ENCODE peak calls at places on chromosomes 7 and 10, in ten cellular contexts. Z, V, H, L, F, D, I, W, Q and Y are unnamed samples.

GRCh38 chr7:112420236-112420945 is 29.9 kb upstream of the IFRD1 start:
- DNase-seq in Z (no peak), V (no peak), H (no peak), L (no peak), F (peak), D (no peak), I (no peak), W (no peak), Q (no peak), Y (no peak)

GRCh38 chr7:118153551-118154177 is 30.3 kb upstream of the LSM8 start:
- DNase-seq in Z (peak), V (no peak), H (no peak), L (no peak), F (peak), D (no peak), I (no peak), W (peak), Q (no peak), Y (peak)

GRCh38 chr10:50421026-50421719 is 169.9 kb upstream of the ASAH2 start:
- DNase-seq in Z (no peak), V (no peak), H (no peak), L (peak), F (peak), D (peak), I (no peak), W (peak), Q (peak), Y (no peak)

GRCh38 chr10:9096288-9096687 is 1041.8 kb downstream of the GATA3 start:
- DNase-seq in Z (no peak), V (no peak), H (no peak), L (no peak), F (no peak), D (no peak), I (no peak), W (no peak), Q (no peak), Y (no peak)

GRCh38 chr7:112079671-112080070 is 126.5 kb downstream of the DOCK4 start:
- DNase-seq in Z (no peak), V (no peak), H (no peak), L (no peak), F (peak), D (no peak), I (no peak), W (no peak), Q (no peak), Y (no peak)

GRCh38 chr10:112775892-112776679 is 174.0 kb upstream of the TCF7L2 start:
- DNase-seq in Z (no peak), V (no peak), H (no peak), L (no peak), F (no peak), D (no peak), I (no peak), W (no peak), Q (no peak), Y (no peak)

GRCh38 chr10:45403151-45403550 is 29.1 kb downstream of the ALOX5 start:
- DNase-seq in Z (no peak), V (no peak), H (no peak), L (no peak), F (peak), D (no peak), I (no peak), W (peak), Q (no peak), Y (no peak)

GRCh38 chr7:69847921-69848612 is 249.8 kb downstream of the AUTS2 start:
- DNase-seq in Z (no peak), V (no peak), H (no peak), L (no peak), F (no peak), D (no peak), I (no peak), W (no peak), Q (no peak), Y (no peak)

GRCh38 chr10:103739039-103739764 is 116.2 kb downstream of the SH3PXD2A start:
- DNase-seq in Z (no peak), V (peak), H (no peak), L (no peak), F (peak), D (no peak), I (peak), W (no peak), Q (no peak), Y (no peak)

GRCh38 chr7:1558181-1558811 is 2.3 kb upstream of the TMEM184A start:
- DNase-seq in Z (no peak), V (no peak), H (no peak), L (peak), F (no peak), D (no peak), I (no peak), W (peak), Q (no peak), Y (no peak)

GRCh38 chr10:70747192-70747965 is 37.8 kb downstream of the TBATA start:
- DNase-seq in Z (no peak), V (no peak), H (peak), L (no peak), F (no peak), D (no peak), I (no peak), W (no peak), Q (no peak), Y (no peak)

GRCh38 chr7:651032-651728 is 75.3 kb upstream of the DNAAF5 start:
- DNase-seq in Z (no peak), V (no peak), H (no peak), L (no peak), F (no peak), D (no peak), I (no peak), W (no peak), Q (no peak), Y (no peak)

GRCh38 chr10:70582793-70583700 is 19.5 kb downstream of the PRF1 start:
- DNase-seq in Z (no peak), V (no peak), H (no peak), L (no peak), F (no peak), D (no peak), I (no peak), W (no peak), Q (no peak), Y (no peak)

GRCh38 chr10:45555789-45556188 is 116.8 kb downstream of the ZFAND4 start:
- DNase-seq in Z (no peak), V (no peak), H (no peak), L (no peak), F (peak), D (no peak), I (no peak), W (no peak), Q (no peak), Y (no peak)

GRCh38 chr7:82234457-82235049 is 209.0 kb downstream of the CACNA2D1 start:
- DNase-seq in Z (peak), V (no peak), H (no peak), L (no peak), F (peak), D (no peak), I (no peak), W (peak), Q (no peak), Y (no peak)

GRCh38 chr10:81915517-81915916 is 40.5 kb downstream of the NRG3 start:
- DNase-seq in Z (no peak), V (no peak), H (no peak), L (no peak), F (no peak), D (no peak), I (no peak), W (no peak), Q (no peak), Y (no peak)

GRCh38 chr7:25134360-25135010 is 9.4 kb upstream of the CYCS start:
- DNase-seq in Z (no peak), V (no peak), H (no peak), L (no peak), F (peak), D (no peak), I (no peak), W (no peak), Q (no peak), Y (no peak)

DNA sequence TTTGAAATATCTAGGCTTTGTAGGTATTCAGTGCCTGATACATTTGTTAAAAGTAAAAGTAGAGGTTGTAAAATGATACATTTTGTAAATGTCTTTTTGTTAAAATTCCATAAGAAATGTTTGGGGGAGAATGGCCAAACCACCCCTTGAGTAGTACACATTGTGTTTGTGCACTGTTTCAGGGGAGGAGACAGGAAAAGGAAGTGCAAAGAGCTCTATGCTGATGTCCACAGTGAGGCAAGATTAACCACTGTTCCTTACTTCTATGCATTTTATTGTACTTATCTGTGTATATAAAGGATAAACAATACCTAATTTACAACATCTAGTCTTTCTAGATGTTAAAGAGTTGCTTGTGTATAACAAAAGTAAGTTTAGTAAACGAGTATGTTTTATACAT is 7.4 kb upstream of the CYCS start:
- DNase-seq in Z (no peak), V (no peak), H (no peak), L (no peak), F (no peak), D (no peak), I (no peak), W (no peak), Q (no peak), Y (no peak)
- H3K4me3 ChIP-seq in Z (no peak), V (no peak), H (no peak), L (no peak), F (no peak), D (no peak), I (no peak), W (no peak), Q (no peak), Y (no peak)

DNA sequence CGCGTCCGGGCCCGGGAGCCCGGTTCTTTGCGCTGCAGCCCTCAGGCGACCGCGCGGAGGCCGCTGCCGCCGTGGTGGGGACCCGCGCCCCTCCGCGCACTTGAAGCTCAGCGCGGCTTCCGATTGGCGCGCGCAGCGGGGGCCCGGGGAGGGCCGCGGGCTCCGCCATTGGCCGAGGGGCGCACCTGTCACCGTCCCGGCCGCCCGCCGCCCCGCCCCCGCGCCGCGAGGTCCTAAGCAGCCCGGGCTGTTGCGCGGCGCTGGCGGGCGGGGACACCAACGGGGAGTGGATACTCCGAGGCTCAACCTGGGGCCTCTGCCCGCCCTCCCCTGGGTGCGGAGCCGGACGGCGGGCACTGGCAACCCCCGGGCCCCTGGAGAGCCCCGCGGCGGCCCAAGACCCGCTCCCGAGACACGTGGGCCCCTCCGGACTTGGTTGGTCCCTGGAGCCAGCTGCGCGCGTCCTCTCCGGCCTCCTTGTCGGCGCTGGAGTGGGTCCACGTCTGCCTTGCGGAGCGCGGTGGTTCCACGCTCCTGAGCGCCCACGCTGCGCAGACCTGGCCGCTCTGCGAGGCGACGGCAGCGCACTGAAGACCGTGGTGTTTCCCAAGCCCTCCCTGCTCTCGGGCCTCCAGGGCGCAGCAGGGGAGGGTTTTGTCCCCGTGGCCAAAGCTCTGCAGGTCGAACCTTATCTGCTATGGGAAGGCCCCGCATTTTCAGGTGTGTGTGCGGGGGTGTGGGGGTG is at the start of gene MNX1:
- DNase-seq in Z (peak), V (no peak), H (peak), L (peak), F (no peak), D (peak), I (no peak), W (peak), Q (no peak), Y (no peak)
- TF ChIP-seq POLR2A in Z (no peak), V (no peak), H (no peak), L (no peak), F (no peak), D (no peak), I (no peak), W (peak), Q (peak), Y (no peak)

GRCh38 chr7:55550010-55550409 is 22.3 kb downstream of the VOPP1 start:
- DNase-seq in Z (peak), V (no peak), H (no peak), L (no peak), F (no peak), D (no peak), I (no peak), W (peak), Q (no peak), Y (no peak)
- H3K4me3 ChIP-seq in Z (peak), V (no peak), H (no peak), L (no peak), F (no peak), D (no peak), I (no peak), W (no peak), Q (peak), Y (no peak)

DNA sequence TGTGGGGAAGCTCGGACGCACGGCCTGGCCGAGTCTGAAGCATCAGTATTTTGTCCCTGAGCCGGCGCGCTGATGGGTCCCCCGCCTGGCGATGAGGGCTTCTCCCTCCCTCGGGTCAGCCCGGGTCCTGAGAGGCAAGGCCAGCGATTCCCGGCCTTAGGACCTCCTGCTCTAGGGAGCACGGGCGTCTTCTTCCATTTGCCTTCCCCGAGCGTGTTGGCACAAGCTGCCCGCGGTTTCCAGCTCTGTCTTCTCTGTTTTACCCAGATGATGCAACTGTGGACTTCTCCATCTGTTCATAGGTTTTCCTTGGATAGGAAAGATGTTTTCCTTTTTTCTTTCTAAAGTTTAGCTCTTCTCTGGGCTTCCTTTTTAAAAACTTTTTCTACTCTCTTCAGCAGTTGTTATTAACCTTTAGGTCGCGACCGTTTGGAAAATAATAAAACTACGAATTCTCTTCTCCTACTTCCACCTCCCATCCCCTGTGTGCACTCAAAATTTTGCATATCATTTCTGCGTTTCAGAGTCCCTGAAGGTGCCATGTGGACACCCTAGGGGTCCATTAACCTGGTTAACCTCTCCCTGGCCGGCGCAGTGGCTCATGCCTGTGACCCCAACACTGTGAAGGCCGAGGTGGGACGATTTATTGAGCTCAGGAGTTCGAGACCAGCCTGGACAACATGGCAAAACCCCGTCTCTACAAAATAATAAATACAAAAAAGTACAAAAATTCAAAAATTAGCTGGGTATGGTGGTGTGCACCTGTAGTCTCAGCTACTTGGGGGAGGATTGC is 1.4 kb upstream of the SLC25A28 start:
- DNase-seq in Z (no peak), V (peak), H (peak), L (no peak), F (no peak), D (no peak), I (no peak), W (no peak), Q (no peak), Y (no peak)
- TF ChIP-seq POLR2A in Z (peak), V (peak), H (peak), L (no peak), F (no peak), D (no peak), I (peak), W (peak), Q (no peak), Y (no peak)

GRCh38 chr7:137986252-137987010 is 15.5 kb downstream of the CREB3L2 start:
- DNase-seq in Z (no peak), V (peak), H (no peak), L (peak), F (peak), D (no peak), I (peak), W (no peak), Q (no peak), Y (no peak)

GRCh38 chr7:137985897-137986251 is 16.0 kb downstream of the CREB3L2 start:
- DNase-seq in Z (no peak), V (no peak), H (no peak), L (no peak), F (no peak), D (no peak), I (no peak), W (no peak), Q (no peak), Y (no peak)

GRCh38 chr7:137987011-137987334 is 14.9 kb downstream of the CREB3L2 start:
- DNase-seq in Z (no peak), V (no peak), H (no peak), L (no peak), F (no peak), D (peak), I (no peak), W (no peak), Q (no peak), Y (no peak)

GRCh38 chr7:137984181-137985041 is 17.5 kb downstream of the CREB3L2 start:
- DNase-seq in Z (no peak), V (no peak), H (no peak), L (no peak), F (no peak), D (no peak), I (no peak), W (no peak), Q (no peak), Y (no peak)

DNA sequence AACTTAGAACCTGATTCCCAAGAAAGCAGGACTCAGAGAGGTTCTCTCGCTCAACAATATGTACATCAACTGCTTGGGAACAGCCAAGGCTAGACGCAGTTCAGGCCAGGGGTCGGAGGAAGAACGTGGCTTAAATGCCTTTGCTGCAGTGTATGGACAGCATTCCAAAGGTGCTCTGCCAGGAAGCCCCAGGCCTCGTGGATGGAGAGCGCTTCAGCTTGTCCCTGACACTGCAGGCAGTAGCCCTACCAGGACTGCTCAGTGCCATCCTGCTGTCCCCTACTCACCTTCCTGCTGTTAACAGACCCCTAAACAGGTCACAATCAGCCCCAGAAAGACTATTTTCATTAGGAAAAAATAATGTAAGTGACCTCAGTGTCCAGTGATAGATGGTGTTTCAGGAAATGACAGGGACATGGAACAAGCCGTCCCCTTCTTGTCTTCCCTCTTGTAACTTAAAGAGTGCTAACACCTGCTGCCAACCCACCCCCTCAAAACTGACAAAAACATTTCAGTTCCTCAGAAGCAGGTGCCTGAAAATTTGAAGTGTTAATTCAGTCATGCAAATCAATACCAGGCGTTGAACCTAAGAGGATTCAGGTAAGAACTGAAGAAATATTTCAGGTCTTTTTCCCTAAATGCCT is 16.5 kb downstream of the CREB3L2 start:
- DNase-seq in Z (no peak), V (no peak), H (no peak), L (no peak), F (peak), D (no peak), I (no peak), W (no peak), Q (peak), Y (no peak)
- H3K4me3 ChIP-seq in Z (no peak), V (no peak), H (no peak), L (no peak), F (no peak), D (no peak), I (no peak), W (no peak), Q (peak), Y (no peak)

GRCh38 chr10:74151057-74151878 is at the start of gene ADK:
- DNase-seq in Z (peak), V (peak), H (peak), L (peak), F (peak), D (peak), I (peak), W (peak), Q (no peak), Y (peak)
- TF ChIP-seq POLR2A in Z (peak), V (peak), H (no peak), L (peak), F (peak), D (no peak), I (peak), W (peak), Q (peak), Y (no peak)

DNA sequence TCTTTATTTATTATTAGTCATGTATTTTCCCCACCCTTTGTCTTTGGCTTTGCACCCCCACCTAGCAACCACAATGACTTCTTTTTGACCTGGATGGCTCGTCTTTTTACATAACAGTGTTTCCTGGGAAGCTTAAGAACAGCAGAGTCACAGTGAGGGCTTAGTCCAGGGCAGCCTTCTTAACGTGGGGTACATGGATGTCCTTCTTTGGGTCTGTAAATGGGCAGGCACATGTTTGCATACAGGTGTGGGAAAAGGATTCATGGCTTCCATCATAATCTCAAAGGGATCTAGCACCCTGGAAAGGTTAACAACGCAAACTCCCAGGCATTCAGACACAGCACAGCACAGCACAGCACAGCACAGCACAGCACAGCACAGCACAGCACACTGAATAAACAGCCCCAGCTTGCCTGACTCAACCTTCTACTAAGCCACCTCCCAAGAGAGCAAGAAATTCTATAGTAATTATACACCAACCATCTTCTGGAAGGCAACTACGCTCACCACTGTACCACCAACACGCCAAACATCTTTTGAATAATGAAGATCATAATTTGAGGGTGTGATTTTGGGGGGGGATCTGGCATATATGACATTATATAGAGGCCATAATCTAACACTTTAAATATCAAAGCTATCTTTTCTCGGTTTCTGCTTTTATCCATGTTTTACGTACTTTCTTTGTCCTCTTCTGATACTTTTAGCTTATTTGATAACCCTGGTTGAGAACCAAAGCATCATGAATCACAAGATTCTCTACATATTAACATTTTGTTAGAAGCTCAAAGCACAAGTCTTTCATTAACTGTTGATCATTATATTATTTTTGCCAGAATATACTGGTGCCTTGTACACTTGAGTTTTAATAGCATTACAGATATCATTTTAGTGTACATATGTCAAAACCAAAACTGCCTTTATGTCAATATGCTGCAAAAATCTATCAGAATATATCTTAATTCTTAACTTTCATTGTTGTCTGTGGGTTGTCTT is 177.2 kb upstream of the KLF14 start:
- DNase-seq in Z (no peak), V (no peak), H (no peak), L (no peak), F (peak), D (no peak), I (no peak), W (peak), Q (no peak), Y (no peak)
- H3K4me3 ChIP-seq in Z (peak), V (peak), H (no peak), L (no peak), F (peak), D (no peak), I (peak), W (peak), Q (peak), Y (no peak)